ENCODE peak calls at places on chromosomes 16 and 17, in nine cellular contexts. X is nephron progenitor cell; N is AG09319; C is SK-N-SH; K is CD4-positive, alpha-beta T cell; V is T-helper 1 cell; S is retina; I is AG10803; R is neural crest cell. M is an unnamed sample.

GRCh38 chr17:20087538-20088250 is 78.5 kb downstream of the SPECC1 start:
- DNase-seq in X (no peak), S (no peak), R (no peak), V (no peak), I (no peak), K (no peak), C (no peak), N (no peak), M (no peak)

GRCh38 chr16:931651-932500 is 38.9 kb downstream of the LMF1 start:
- DNase-seq in S (peak; percentile 44), X (no peak), K (no peak), N (no peak), C (no peak), I (no peak), V (no peak), R (no peak), M (no peak)

GRCh38 chr16:46466239-46466638 is 154.9 kb downstream of the SHCBP1 start:
- DNase-seq in X (no peak), R (no peak), S (no peak), V (no peak), N (no peak), I (no peak), K (no peak), C (no peak), M (no peak)

GRCh38 chr17:50199211-50199633 is 2.2 kb downstream of the COL1A1 start:
- DNase-seq in S (no peak), X (no peak), K (no peak), N (no peak), I (peak; percentile 48), R (no peak), C (no peak), V (no peak), M (no peak)

GRCh38 chr17:38464723-38465419 is 36.6 kb downstream of the ARHGAP23 start:
- DNase-seq in C (peak; percentile 96), K (no peak), I (peak; percentile 96), R (no peak), V (no peak), S (peak; percentile 83), X (peak; percentile 71), N (peak; percentile 88), M (no peak)

GRCh38 chr17:19372866-19373505 is 5.3 kb upstream of the MAPK7 start:
- DNase-seq in I (no peak), C (no peak), K (no peak), X (no peak), N (no peak), S (no peak), R (no peak), V (no peak), M (no peak)

GRCh38 chr16:27097671-27098275 is 31.0 kb downstream of the C16orf82 start:
- DNase-seq in X (no peak), S (no peak), I (peak; percentile 87), C (no peak), N (peak; percentile 19), K (no peak), V (no peak), R (no peak), M (no peak)

GRCh38 chr17:1340371-1340770 is 59.7 kb downstream of the YWHAE start:
- DNase-seq in I (no peak), V (no peak), N (no peak), R (no peak), X (no peak), K (no peak), S (no peak), C (no peak), M (no peak)

GRCh38 chr17:4607773-4608187 is 23.5 kb downstream of the SMTNL2 start:
- DNase-seq in S (peak; percentile 59), K (no peak), I (peak; percentile 40), V (no peak), N (no peak), X (no peak), C (no peak), R (no peak), M (no peak)

GRCh38 chr17:17749025-17749772 is 67.9 kb downstream of the RAI1 start:
- DNase-seq in K (no peak), X (no peak), N (no peak), I (no peak), R (no peak), C (peak; percentile 81), S (peak; percentile 68), V (no peak), M (peak; percentile 55)

GRCh38 chr17:11506635-11507034 is 91.6 kb upstream of the DNAH9 start:
- DNase-seq in I (no peak), N (no peak), K (no peak), S (peak; percentile 60), X (peak; percentile 79), C (no peak), V (no peak), R (peak; percentile 67), M (no peak)

GRCh38 chr16:12951392-12951791 is 50.0 kb downstream of the SHISA9 start:
- DNase-seq in V (no peak), S (no peak), I (no peak), K (no peak), R (no peak), N (no peak), X (no peak), C (no peak), M (no peak)

GRCh38 chr16:85685251-85685650 is 3.5 kb downstream of the GINS2 start:
- DNase-seq in X (no peak), S (no peak), C (no peak), N (no peak), V (no peak), I (no peak), K (no peak), R (no peak), M (no peak)

GRCh38 chr16:88651276-88651988 is 579 bp upstream of the CYBA start:
- DNase-seq in I (no peak), X (peak; percentile 75), S (peak; percentile 49), V (peak; percentile 65), N (no peak), R (no peak), C (peak; percentile 65), K (peak; percentile 37), M (peak; percentile 96)

GRCh38 chr16:52533296-52533695 is 13.6 kb downstream of the TOX3 start:
- DNase-seq in C (no peak), V (no peak), S (no peak), R (no peak), X (no peak), K (no peak), N (no peak), I (no peak), M (no peak)

GRCh38 chr16:68644715-68645493 is at the start of gene CDH3:
- DNase-seq in R (peak; percentile 35), N (no peak), S (peak; percentile 76), K (no peak), I (no peak), X (peak; percentile 60), V (peak; percentile 8), C (peak; percentile 64), M (peak; percentile 48)

GRCh38 chr17:72150632-72151460 is 30.0 kb downstream of the SOX9 start:
- DNase-seq in C (no peak), K (no peak), S (no peak), R (no peak), I (peak; percentile 16), V (no peak), N (no peak), X (no peak), M (no peak)

GRCh38 chr17:61475726-61476125 is 23.5 kb downstream of the TBX4 start:
- DNase-seq in I (peak; percentile 63), N (no peak), S (no peak), C (no peak), V (no peak), X (no peak), K (no peak), R (no peak), M (no peak)

GRCh38 chr16:80899804-80900592 is 95.6 kb upstream of the CDYL2 start:
- DNase-seq in N (peak; percentile 30), R (no peak), K (no peak), C (peak; percentile 68), S (no peak), I (peak; percentile 34), V (no peak), X (no peak), M (no peak)

GRCh38 chr16:87836844-87837581 is 32.3 kb downstream of the SLC7A5 start:
- DNase-seq in X (no peak), I (no peak), V (no peak), K (no peak), R (no peak), S (no peak), N (no peak), C (no peak), M (no peak)

GRCh38 chr17:55301521-55302406 is 37.0 kb downstream of the HLF start:
- DNase-seq in R (no peak), S (no peak), X (no peak), N (no peak), I (no peak), V (no peak), K (no peak), C (no peak), M (no peak)

GRCh38 chr16:48109496-48109895 is 46.3 kb downstream of the ABCC12 start:
- DNase-seq in X (no peak), N (no peak), C (no peak), I (no peak), V (no peak), R (peak; percentile 12), S (peak; percentile 38), K (no peak), M (no peak)

GRCh38 chr17:40062347-40063033 is at the start of gene THRA:
- DNase-seq in K (peak; percentile 62), R (peak; percentile 52), C (peak; percentile 95), S (peak; percentile 59), X (peak; percentile 80), N (no peak), I (peak; percentile 43), V (peak; percentile 63), M (peak; percentile 95)

GRCh38 chr17:73474370-73474988 is 162.7 kb upstream of the CDC42EP4 start:
- DNase-seq in I (peak; percentile 39), S (no peak), R (no peak), X (no peak), N (no peak), V (no peak), K (no peak), C (peak; percentile 98), M (no peak)

GRCh38 chr17:50986989-50987660 is 121.0 kb upstream of the TOB1 start:
- DNase-seq in R (no peak), C (no peak), I (peak; percentile 22), K (no peak), S (no peak), N (no peak), X (no peak), V (no peak), M (no peak)

GRCh38 chr17:66494023-66494803 is 191.8 kb downstream of the PRKCA start:
- DNase-seq in K (no peak), N (no peak), R (no peak), X (no peak), I (peak; percentile 92), V (no peak), S (no peak), C (no peak), M (no peak)

GRCh38 chr17:68491864-68492263 is 20.4 kb upstream of the PRKAR1A start:
- DNase-seq in S (no peak), I (no peak), V (no peak), K (no peak), C (no peak), R (no peak), N (no peak), X (no peak), M (no peak)

GRCh38 chr17:66900126-66901010 is 64.1 kb upstream of the CACNG4 start:
- DNase-seq in S (peak; percentile 36), I (no peak), N (no peak), X (no peak), K (no peak), V (no peak), R (no peak), C (peak; percentile 60), M (no peak)

GRCh38 chr16:11218324-11218962 is 37.6 kb downstream of the SOCS1 start:
- DNase-seq in X (no peak), I (peak; percentile 15), K (no peak), R (no peak), V (no peak), N (no peak), C (no peak), S (no peak), M (no peak)

GRCh38 chr16:72264776-72265175 is 92.8 kb upstream of the PMFBP1 start:
- DNase-seq in N (no peak), K (no peak), R (no peak), C (no peak), V (no peak), I (no peak), X (no peak), S (no peak), M (no peak)

GRCh38 chr17:64420143-64420670 is 28.7 kb upstream of the MILR1 start:
- DNase-seq in S (peak; percentile 76), X (peak; percentile 24), V (peak; percentile 17), R (peak; percentile 17), C (peak; percentile 76), K (peak; percentile 19), I (peak; percentile 79), N (peak; percentile 62), M (peak; percentile 60)